ENCODE peak calls at places on chromosome 17, in four cellular contexts. One of them, this sample, is unnamed.

GRCh38 chr17:20121359-20122235 is 112.4 kb downstream of the SPECC1 start:
- DNase-seq in GM12878: peak
- DNase-seq in GM12891: peak
- DNase-seq in K562: peak
- DNase-seq in this sample: no peak

GRCh38 chr17:72273301-72274056 is 152.7 kb downstream of the SOX9 start:
- DNase-seq in GM12891: no peak
- DNase-seq in GM12878: no peak
- DNase-seq in K562: no peak
- DNase-seq in this sample: no peak

GRCh38 chr17:44900894-44901293 is 1.6 kb upstream of the EFTUD2 start:
- DNase-seq in K562: no peak
- DNase-seq in GM12878: no peak
- DNase-seq in GM12891: no peak
- DNase-seq in this sample: peak

GRCh38 chr17:44380767-44381166 is 8.7 kb downstream of the ITGA2B start:
- DNase-seq in K562: no peak
- DNase-seq in GM12878: no peak
- DNase-seq in GM12891: no peak
- DNase-seq in this sample: no peak

GRCh38 chr17:28485049-28485448 is 11.6 kb downstream of the SLC13A2 start:
- DNase-seq in GM12891: no peak
- DNase-seq in K562: no peak
- DNase-seq in GM12878: no peak
- DNase-seq in this sample: no peak

GRCh38 chr17:58525239-58525638 is 10.8 kb upstream of the MTMR4 start:
- DNase-seq in GM12878: no peak
- DNase-seq in GM12891: no peak
- DNase-seq in K562: no peak
- DNase-seq in this sample: no peak

GRCh38 chr17:65018612-65019290 is 37.8 kb downstream of the GNA13 start:
- DNase-seq in K562: no peak
- DNase-seq in GM12891: no peak
- DNase-seq in GM12878: no peak
- DNase-seq in this sample: no peak

GRCh38 chr17:8121531-8122390 is 2.1 kb downstream of the HES7 start:
- DNase-seq in K562: peak
- DNase-seq in GM12891: no peak
- DNase-seq in GM12878: no peak
- DNase-seq in this sample: no peak

GRCh38 chr17:41618341-41619161 is 5.8 kb downstream of the KRT17 start:
- DNase-seq in K562: no peak
- DNase-seq in GM12878: no peak
- DNase-seq in GM12891: no peak
- DNase-seq in this sample: no peak

GRCh38 chr17:70713694-70714093 is 544.4 kb downstream of the KCNJ2 start:
- DNase-seq in GM12878: no peak
- DNase-seq in GM12891: no peak
- DNase-seq in K562: no peak
- DNase-seq in this sample: no peak

GRCh38 chr17:61488878-61489718 is 36.9 kb downstream of the TBX4 start:
- DNase-seq in GM12891: no peak
- DNase-seq in K562: no peak
- DNase-seq in GM12878: no peak
- DNase-seq in this sample: no peak

GRCh38 chr17:65557349-65558310 is 3.8 kb downstream of the AXIN2 start:
- DNase-seq in GM12891: no peak
- DNase-seq in K562: no peak
- DNase-seq in GM12878: no peak
- DNase-seq in this sample: no peak

GRCh38 chr17:39750131-39751015 is 12.6 kb downstream of the GRB7 start:
- DNase-seq in K562: no peak
- DNase-seq in GM12891: no peak
- DNase-seq in GM12878: no peak
- DNase-seq in this sample: no peak

GRCh38 chr17:38606646-38607611 is 1.2 kb upstream of the SRCIN1 start:
- DNase-seq in GM12878: no peak
- DNase-seq in GM12891: no peak
- DNase-seq in K562: no peak
- DNase-seq in this sample: no peak

GRCh38 chr17:80248001-80248893 is 12.4 kb upstream of the RNF213 start:
- DNase-seq in K562: no peak
- DNase-seq in GM12891: no peak
- DNase-seq in GM12878: no peak
- DNase-seq in this sample: no peak

GRCh38 chr17:79779088-79779529 is 1.2 kb downstream of the CBX2 start:
- DNase-seq in K562: peak
- DNase-seq in GM12878: no peak
- DNase-seq in GM12891: no peak
- DNase-seq in this sample: no peak

GRCh38 chr17:51166987-51167931 is 1.0 kb downstream of the NME2 start:
- DNase-seq in GM12891: peak
- DNase-seq in GM12878: no peak
- DNase-seq in K562: peak
- DNase-seq in this sample: no peak

GRCh38 chr17:7425756-7426155 is 340 bp downstream of the SPEM2 start:
- DNase-seq in K562: no peak
- DNase-seq in GM12891: no peak
- DNase-seq in GM12878: no peak
- DNase-seq in this sample: no peak

GRCh38 chr17:83160443-83161297 is 81.3 kb downstream of the METRNL start:
- DNase-seq in GM12878: no peak
- DNase-seq in GM12891: no peak
- DNase-seq in K562: no peak
- DNase-seq in this sample: no peak

GRCh38 chr17:2690165-2691068 is 21.1 kb downstream of the CLUH start:
- DNase-seq in GM12878: no peak
- DNase-seq in K562: peak
- DNase-seq in GM12891: no peak
- DNase-seq in this sample: no peak

GRCh38 chr17:68461589-68461988 is 4.3 kb upstream of the WIPI1 start:
- DNase-seq in GM12878: no peak
- DNase-seq in K562: no peak
- DNase-seq in GM12891: no peak
- DNase-seq in this sample: no peak

DNA sequence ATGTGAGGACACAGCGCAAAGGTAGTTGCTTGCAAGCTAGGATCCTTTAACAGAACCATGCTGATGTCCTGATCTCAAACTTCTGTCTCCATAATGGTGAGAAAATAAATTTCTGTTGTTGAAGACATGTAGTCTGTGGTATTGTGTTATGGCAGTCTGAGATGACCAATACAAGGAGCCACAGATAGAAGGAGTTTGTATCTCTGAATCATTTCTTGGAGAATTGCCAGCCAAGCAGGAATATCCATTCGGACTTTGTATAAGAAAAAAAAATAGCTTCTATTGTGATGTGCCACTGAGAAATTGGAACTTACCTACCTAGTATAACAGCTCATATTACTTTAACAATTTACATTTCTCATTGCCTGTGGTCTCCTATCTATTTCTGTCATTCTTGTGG is 447.6 kb upstream of the CA10 start:
- DNase-seq in GM12878: no peak
- DNase-seq in GM12891: no peak
- DNase-seq in K562: no peak
- DNase-seq in this sample: no peak
- TF ChIP-seq SPI1 in GM12878: no peak
- TF ChIP-seq SPI1 in GM12891: no peak
- TF ChIP-seq SPI1 in K562: no peak
- TF ChIP-seq SPI1 in this sample: no peak

DNA sequence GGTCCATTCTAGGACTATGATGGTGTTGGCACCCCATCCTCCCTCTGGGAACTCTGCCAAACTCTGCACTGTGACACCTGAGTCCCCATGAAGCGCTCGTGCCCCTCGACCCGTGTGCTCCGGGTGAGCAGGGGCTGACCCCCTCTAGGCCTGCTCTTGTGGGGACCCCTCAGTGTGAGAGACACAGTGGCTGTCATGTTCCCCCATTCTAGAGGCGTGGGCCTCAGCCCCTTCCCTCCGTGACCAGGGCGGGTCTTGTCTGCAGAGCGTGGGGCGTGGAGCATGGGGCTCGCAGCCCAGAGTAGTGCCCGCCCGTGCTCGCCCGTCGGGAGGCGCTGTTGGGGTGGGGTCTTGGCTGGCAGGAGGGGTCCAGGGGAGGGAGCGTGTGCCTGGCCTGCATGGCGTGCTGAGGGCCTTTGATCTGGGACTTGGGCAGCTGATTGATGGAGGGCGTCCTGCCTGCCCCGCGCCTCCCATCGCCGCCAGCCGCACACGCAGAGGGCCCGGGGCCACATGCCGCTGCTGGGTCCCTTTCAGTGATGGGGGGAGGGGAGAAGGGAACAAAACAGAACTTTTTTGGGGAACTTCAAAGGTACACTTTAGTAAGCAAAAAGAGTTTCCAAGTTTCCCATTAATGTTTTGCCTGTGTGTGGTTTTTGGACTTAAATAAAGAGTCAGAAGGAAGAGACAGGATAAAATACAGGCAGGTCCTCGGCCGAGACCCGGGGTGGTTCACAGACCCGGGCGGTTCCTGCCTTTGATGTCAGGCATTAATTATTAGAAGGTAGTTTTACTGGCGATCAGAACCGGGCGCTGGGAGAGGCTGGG is 22.5 kb downstream of the CENPX start:
- DNase-seq in K562: no peak
- DNase-seq in GM12891: no peak
- DNase-seq in GM12878: no peak
- DNase-seq in this sample: no peak
- TF ChIP-seq POLR2AphosphoS5 in K562: no peak
- TF ChIP-seq POLR2AphosphoS5 in GM12891: no peak
- TF ChIP-seq POLR2AphosphoS5 in GM12878: no peak
- TF ChIP-seq POLR2AphosphoS5 in this sample: no peak

DNA sequence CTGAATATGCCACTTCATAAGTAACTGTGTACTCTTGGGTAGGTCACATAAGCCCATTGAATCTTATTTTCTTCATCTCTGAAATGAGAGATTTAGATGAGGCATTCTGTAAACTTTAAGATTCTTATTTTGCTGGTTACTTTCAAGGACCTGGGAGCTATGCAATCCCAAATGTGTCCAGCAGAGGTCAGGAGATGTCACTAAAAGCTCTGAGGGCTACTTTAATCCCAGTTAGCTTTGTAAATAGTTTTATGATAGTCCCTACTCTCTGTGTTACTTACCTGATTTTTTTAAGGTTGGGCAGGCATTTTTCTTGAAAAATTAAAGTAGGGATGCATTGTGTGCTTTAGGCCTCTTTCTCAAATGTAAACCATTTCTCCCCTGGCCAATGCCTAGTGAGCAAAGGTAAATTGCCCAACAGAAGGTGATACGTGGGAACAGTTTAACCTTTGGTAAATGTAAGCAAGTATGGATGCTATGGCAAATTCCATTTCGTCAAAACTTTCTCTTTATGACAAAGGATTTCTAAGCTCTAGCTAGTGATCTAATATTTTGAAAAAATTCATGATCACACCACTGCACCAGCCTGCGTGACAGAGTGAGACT is 57.1 kb upstream of the WSB1 start:
- DNase-seq in GM12878: no peak
- DNase-seq in GM12891: no peak
- DNase-seq in K562: peak
- DNase-seq in this sample: no peak
- TF ChIP-seq SPI1 in GM12878: no peak
- TF ChIP-seq SPI1 in GM12891: no peak
- TF ChIP-seq SPI1 in K562: no peak
- TF ChIP-seq SPI1 in this sample: no peak

GRCh38 chr17:75832652-75833400 is 11.4 kb downstream of the UNC13D start:
- DNase-seq in K562: no peak
- DNase-seq in GM12891: no peak
- DNase-seq in GM12878: no peak
- DNase-seq in this sample: no peak
- TF ChIP-seq POLR2AphosphoS5 in K562: no peak
- TF ChIP-seq POLR2AphosphoS5 in GM12891: no peak
- TF ChIP-seq POLR2AphosphoS5 in GM12878: no peak
- TF ChIP-seq POLR2AphosphoS5 in this sample: no peak